ENCODE peak calls at places on chromosome 21, in four cellular contexts. M, P, J and W are unnamed samples.
A peak's percentile ranks its signal among the peaks of the same experiment; 100 is the strongest.

GRCh38 chr21:30248844-30249243 is 32.9 kb upstream of the CLDN8 start:
- DNase-seq in J (no peak), P (no peak), M (no peak), W (no peak)

GRCh38 chr21:29163381-29164115 is 33.1 kb downstream of the MAP3K7CL start:
- DNase-seq in J (no peak), P (no peak), M (no peak), W (no peak)

GRCh38 chr21:37380349-37381323 is 14.1 kb downstream of the DYRK1A start:
- DNase-seq in M (peak; percentile 26), P (peak; percentile 33), J (no peak), W (no peak)

GRCh38 chr21:23452384-23453083 is 2154.7 kb downstream of the MRPL39 start:
- DNase-seq in J (no peak), M (no peak), P (no peak), W (no peak)

GRCh38 chr21:44848821-44849521 is 24.5 kb downstream of the PTTG1IP start:
- DNase-seq in M (no peak), J (no peak), P (no peak), W (no peak)

GRCh38 chr21:33642896-33643657 is 776 bp downstream of the ITSN1 start:
- DNase-seq in M (peak; percentile 22), J (peak; percentile 19), P (peak; percentile 19), W (no peak)

GRCh38 chr21:44637018-44637850 is at the start of gene KRTAP10-10:
- DNase-seq in M (no peak), P (no peak), J (no peak), W (no peak)

GRCh38 chr21:36966066-36966845 is at the start of gene HLCS:
- DNase-seq in M (peak; percentile 75), P (peak; percentile 69), J (peak; percentile 87), W (peak; percentile 69)

GRCh38 chr21:14121719-14122118 is 89.0 kb downstream of the LIPI start:
- DNase-seq in J (peak; percentile 64), P (no peak), M (no peak), W (no peak)

GRCh38 chr21:44052830-44053226 is 40.7 kb downstream of the TRAPPC10 start:
- DNase-seq in M (no peak), P (no peak), J (no peak), W (no peak)

GRCh38 chr21:31509108-31510017 is 150.1 kb upstream of the SOD1 start:
- DNase-seq in J (peak; percentile 64), M (peak; percentile 55), P (peak; percentile 48), W (peak; percentile 51)
- TF ChIP-seq CTCF in J (peak; percentile 86), M (peak; percentile 49), P (no peak), W (peak; percentile 53)

GRCh38 chr21:46617267-46618051 is 12.6 kb upstream of the S100B start:
- DNase-seq in M (no peak), J (no peak), P (no peak), W (no peak)
- H3K9me3 ChIP-seq in M (no peaks in the 10 kb centered on the region), J (no peaks in the 10 kb centered on the region), P (no peaks in the 10 kb centered on the region), W (no peaks in the 10 kb centered on the region)

GRCh38 chr21:41581592-41582228 is 73.8 kb upstream of the TMPRSS2 start:
- DNase-seq in P (no peak), M (no peak), J (no peak), W (no peak)
- H3K27ac ChIP-seq in P (no peak overlapping the region), M (no peak overlapping the region), J (no peak overlapping the region), W (no peak overlapping the region)

GRCh38 chr21:46036696-46037337 is 55.2 kb downstream of the COL6A1 start:
- DNase-seq in M (no peak), P (no peak), J (no peak), W (no peak)

GRCh38 chr21:46038341-46038829 is 56.8 kb downstream of the COL6A1 start:
- DNase-seq in M (no peak), P (no peak), J (no peak), W (no peak)

GRCh38 chr21:46038871-46039397 is 57.4 kb downstream of the COL6A1 start:
- DNase-seq in J (no peak), P (no peak), M (no peak), W (no peak)

GRCh38 chr21:46035809-46036695 is 54.5 kb downstream of the COL6A1 start:
- DNase-seq in M (no peak), P (no peak), J (no peak), W (no peak)

DNA sequence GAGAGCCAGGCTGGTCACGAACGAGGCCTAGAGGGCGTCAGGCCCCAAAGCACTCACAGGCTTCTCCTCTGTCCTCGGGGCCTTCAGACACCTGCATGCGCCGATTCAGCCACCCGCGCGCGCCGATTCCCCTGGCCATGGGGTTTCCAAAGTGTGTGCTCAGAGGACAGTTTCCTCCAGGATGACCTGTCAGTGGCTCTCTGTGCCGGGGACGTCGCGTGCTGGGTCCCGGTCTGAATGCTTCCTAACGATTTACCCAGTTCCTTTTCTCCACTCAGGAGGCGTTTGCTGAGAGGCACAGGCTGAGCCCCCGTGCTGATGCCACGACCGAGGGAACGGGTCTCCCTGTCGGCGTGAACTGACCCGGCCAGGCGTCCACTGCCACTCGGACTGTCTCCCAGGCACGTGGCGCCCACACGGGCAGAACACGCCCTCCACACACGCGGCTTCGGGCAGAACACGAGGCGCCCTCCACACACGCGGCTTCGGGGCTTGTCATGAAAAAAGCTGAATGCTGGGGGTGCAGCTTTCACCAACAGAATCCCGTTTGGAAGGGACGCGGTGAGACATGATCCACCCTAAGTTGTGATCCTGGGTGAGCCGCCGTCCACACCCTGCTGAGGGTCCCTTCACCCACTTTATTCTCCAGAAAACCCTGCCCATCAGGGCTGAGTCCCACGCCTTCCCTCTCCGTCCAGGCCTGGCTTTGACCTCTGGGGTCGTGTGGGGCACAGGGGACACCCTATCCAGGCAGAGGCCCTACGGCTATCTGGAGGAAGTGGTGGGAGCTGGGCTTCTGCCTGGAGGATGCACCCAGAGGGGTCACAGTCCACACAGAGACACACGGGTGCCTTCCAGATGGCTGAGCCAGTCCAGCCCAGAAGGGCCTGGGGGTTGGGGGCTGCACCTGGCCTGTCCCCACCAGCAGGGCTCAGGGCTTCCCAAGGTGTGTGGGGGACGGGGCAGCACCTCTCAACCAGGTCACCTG is 56.1 kb downstream of the COL6A1 start:
- DNase-seq in M (no peak), J (no peak), P (no peak), W (no peak)
- TF ChIP-seq CTCF in M (no peak), J (no peak), P (no peak), W (no peak)

DNA sequence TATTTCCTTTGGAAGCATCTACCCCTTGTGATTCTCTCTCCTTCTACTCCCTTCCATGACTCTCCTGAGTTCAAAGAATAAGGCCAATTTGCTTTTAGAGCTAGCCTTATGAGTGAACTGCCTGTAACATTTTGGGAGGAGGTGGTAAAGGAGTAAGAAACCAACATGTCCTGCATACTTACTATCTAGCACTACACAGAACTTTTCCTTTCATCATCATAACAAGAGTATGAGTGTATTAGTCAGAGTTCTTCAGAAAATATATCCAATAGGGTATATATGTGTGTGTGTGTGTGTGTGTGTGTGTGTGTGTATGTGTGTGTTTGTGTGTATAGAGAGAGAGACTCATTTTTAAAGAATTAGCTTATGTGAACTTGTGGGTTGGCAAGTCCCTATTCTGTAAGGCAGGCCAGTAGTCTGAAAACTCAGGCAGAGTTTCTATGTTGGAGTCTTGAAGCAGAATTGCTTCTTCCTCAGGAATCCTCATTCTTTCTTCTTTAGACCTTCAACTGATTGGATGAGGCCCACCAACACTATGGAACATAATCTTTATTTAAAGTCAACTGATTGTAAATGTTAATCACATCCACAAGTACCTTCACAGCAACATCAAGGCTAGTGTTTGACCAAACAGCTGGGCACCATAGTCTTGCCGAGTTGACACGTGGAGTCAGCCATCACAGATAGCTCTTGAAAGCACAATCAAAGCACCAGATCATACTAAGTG is 121.9 kb downstream of the CYYR1 start:
- DNase-seq in M (no peak), P (peak; percentile 43), J (no peak), W (no peak)
- H3K9me3 ChIP-seq in M (no peaks in the 10 kb centered on the region), P (no peaks in the 10 kb centered on the region), J (no peaks in the 10 kb centered on the region), W (no peaks in the 10 kb centered on the region)

GRCh38 chr21:24995206-24995605 is 612.1 kb downstream of the MRPL39 start:
- DNase-seq in J (no peak), M (no peak), P (no peak), W (no peak)

GRCh38 chr21:24988941-24989340 is 618.3 kb downstream of the MRPL39 start:
- DNase-seq in J (no peak), M (no peak), P (no peak), W (no peak)

GRCh38 chr21:24994717-24995116 is 612.6 kb downstream of the MRPL39 start:
- DNase-seq in P (no peak), M (no peak), J (no peak), W (no peak)
- H3K27ac ChIP-seq in P (no peak overlapping the region), M (no peak overlapping the region), J (no peak overlapping the region), W (no peak overlapping the region)

GRCh38 chr21:18373631-18374030 is 30.0 kb downstream of the TMPRSS15 start:
- DNase-seq in P (no peak), J (no peak), M (no peak), W (no peak)

GRCh38 chr21:18370292-18370691 is 33.3 kb downstream of the TMPRSS15 start:
- DNase-seq in J (peak; percentile 15), M (no peak), P (no peak), W (no peak)

GRCh38 chr21:18368193-18368592 is 35.4 kb downstream of the TMPRSS15 start:
- DNase-seq in M (no peak), J (no peak), P (no peak), W (no peak)

GRCh38 chr21:18369115-18369514 is 34.5 kb downstream of the TMPRSS15 start:
- DNase-seq in P (no peak), M (no peak), J (peak; percentile 63), W (no peak)
- TF ChIP-seq CTCF in P (no peak), M (no peak), J (peak; percentile 72), W (no peak)